ENCODE peak calls at places on chromosomes 1 and 21, in five cellular contexts. One of them, this sample, is unnamed.

GRCh38 chr1:201675143-201675542 is 136.2 kb downstream of the NAV1 start:
- DNase-seq in dorsolateral prefrontal cortex: no peak
- DNase-seq in foreskin fibroblast: no peak
- DNase-seq in cardiac fibroblast: peak
- DNase-seq in body of pancreas: no peak
- DNase-seq in this sample: no peak

GRCh38 chr1:27646676-27647075 is 11.7 kb upstream of the FGR start:
- DNase-seq in foreskin fibroblast: no peak
- DNase-seq in dorsolateral prefrontal cortex: no peak
- DNase-seq in cardiac fibroblast: no peak
- DNase-seq in body of pancreas: no peak
- DNase-seq in this sample: peak

GRCh38 chr21:39103689-39104088 is 79.6 kb downstream of the PSMG1 start:
- DNase-seq in dorsolateral prefrontal cortex: no peak
- DNase-seq in cardiac fibroblast: peak
- DNase-seq in foreskin fibroblast: peak
- DNase-seq in body of pancreas: no peak
- DNase-seq in this sample: no peak

GRCh38 chr1:1926886-1927660 is 8.0 kb upstream of the TMEM52 start:
- DNase-seq in body of pancreas: peak
- DNase-seq in cardiac fibroblast: no peak
- DNase-seq in foreskin fibroblast: no peak
- DNase-seq in dorsolateral prefrontal cortex: no peak
- DNase-seq in this sample: no peak

GRCh38 chr1:24275104-24275410 is 44.1 kb upstream of the GRHL3 start:
- DNase-seq in cardiac fibroblast: no peak
- DNase-seq in dorsolateral prefrontal cortex: no peak
- DNase-seq in foreskin fibroblast: no peak
- DNase-seq in body of pancreas: no peak
- DNase-seq in this sample: no peak

GRCh38 chr1:245715970-245716369 is 561.2 kb downstream of the KIF26B start:
- DNase-seq in foreskin fibroblast: peak
- DNase-seq in cardiac fibroblast: peak
- DNase-seq in dorsolateral prefrontal cortex: no peak
- DNase-seq in body of pancreas: no peak
- DNase-seq in this sample: peak

GRCh38 chr1:232248276-232248803 is 381.6 kb downstream of the SIPA1L2 start:
- DNase-seq in dorsolateral prefrontal cortex: no peak
- DNase-seq in cardiac fibroblast: no peak
- DNase-seq in body of pancreas: no peak
- DNase-seq in foreskin fibroblast: no peak
- DNase-seq in this sample: no peak

GRCh38 chr1:206685256-206685748 is 597 bp downstream of the MAPKAPK2 start:
- DNase-seq in body of pancreas: peak
- DNase-seq in foreskin fibroblast: peak
- DNase-seq in cardiac fibroblast: peak
- DNase-seq in dorsolateral prefrontal cortex: no peak
- DNase-seq in this sample: no peak

GRCh38 chr1:10911274-10912166 is 100.9 kb upstream of the TARDBP start:
- DNase-seq in cardiac fibroblast: no peak
- DNase-seq in foreskin fibroblast: no peak
- DNase-seq in body of pancreas: no peak
- DNase-seq in dorsolateral prefrontal cortex: no peak
- DNase-seq in this sample: no peak

GRCh38 chr1:220776254-220776653 is 10.5 kb upstream of the MTARC1 start:
- DNase-seq in cardiac fibroblast: no peak
- DNase-seq in body of pancreas: no peak
- DNase-seq in foreskin fibroblast: no peak
- DNase-seq in dorsolateral prefrontal cortex: no peak
- DNase-seq in this sample: no peak

GRCh38 chr1:83905315-83905907 is 93.5 kb downstream of the TTLL7 start:
- DNase-seq in body of pancreas: no peak
- DNase-seq in dorsolateral prefrontal cortex: no peak
- DNase-seq in cardiac fibroblast: peak
- DNase-seq in foreskin fibroblast: no peak
- DNase-seq in this sample: peak
- TF ChIP-seq CTCF in body of pancreas: peak
- TF ChIP-seq CTCF in dorsolateral prefrontal cortex: peak
- TF ChIP-seq CTCF in cardiac fibroblast: peak
- TF ChIP-seq CTCF in foreskin fibroblast: peak
- TF ChIP-seq CTCF in this sample: peak

DNA sequence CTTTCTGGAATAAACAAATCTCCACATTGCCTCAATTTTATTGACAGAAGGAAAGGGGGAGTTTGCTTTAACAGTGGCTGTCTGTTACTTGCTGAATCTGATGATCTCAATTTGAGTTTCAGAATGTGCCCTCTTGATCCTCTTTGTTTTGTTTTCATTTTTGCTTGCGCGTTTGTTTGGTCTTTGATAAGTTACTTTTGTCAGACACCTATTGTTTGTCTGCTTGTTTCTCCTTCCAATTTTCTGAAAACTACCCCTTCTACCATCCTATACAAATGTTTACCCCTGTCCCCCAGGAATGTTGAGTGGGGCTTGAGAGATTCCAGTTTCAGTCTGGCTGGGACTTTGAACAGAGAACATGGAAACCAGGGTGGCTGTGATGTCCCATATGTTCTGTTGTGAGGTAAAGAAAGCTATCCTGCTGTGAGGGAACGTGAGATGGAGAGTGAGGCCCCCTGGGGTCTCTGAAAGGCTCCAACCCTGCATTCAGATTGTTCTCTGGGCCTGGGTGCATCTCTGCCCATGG is 11.8 kb upstream of the XCL2 start:
- DNase-seq in dorsolateral prefrontal cortex: no peak
- DNase-seq in body of pancreas: no peak
- DNase-seq in foreskin fibroblast: no peak
- DNase-seq in cardiac fibroblast: no peak
- DNase-seq in this sample: no peak
- H3K4me3 ChIP-seq in dorsolateral prefrontal cortex: no peak
- H3K4me3 ChIP-seq in body of pancreas: no peak
- H3K4me3 ChIP-seq in foreskin fibroblast: no peak
- H3K4me3 ChIP-seq in cardiac fibroblast: no peak
- H3K4me3 ChIP-seq in this sample: no peak

GRCh38 chr1:190479537-190479936 is 1.9 kb upstream of the BRINP3 start:
- DNase-seq in cardiac fibroblast: no peak
- DNase-seq in body of pancreas: no peak
- DNase-seq in dorsolateral prefrontal cortex: no peak
- DNase-seq in foreskin fibroblast: no peak
- DNase-seq in this sample: no peak
- TF ChIP-seq CTCF in cardiac fibroblast: no peak
- TF ChIP-seq CTCF in body of pancreas: no peak
- TF ChIP-seq CTCF in dorsolateral prefrontal cortex: no peak
- TF ChIP-seq CTCF in foreskin fibroblast: no peak
- TF ChIP-seq CTCF in this sample: no peak

GRCh38 chr1:14840374-14840773 is 241.9 kb downstream of the KAZN start:
- DNase-seq in foreskin fibroblast: no peak
- DNase-seq in dorsolateral prefrontal cortex: no peak
- DNase-seq in body of pancreas: no peak
- DNase-seq in cardiac fibroblast: no peak
- DNase-seq in this sample: no peak

GRCh38 chr1:14842891-14843290 is 244.4 kb downstream of the KAZN start:
- DNase-seq in foreskin fibroblast: peak
- DNase-seq in dorsolateral prefrontal cortex: no peak
- DNase-seq in body of pancreas: no peak
- DNase-seq in cardiac fibroblast: peak
- DNase-seq in this sample: peak

GRCh38 chr1:14841456-14841855 is 243.0 kb downstream of the KAZN start:
- DNase-seq in body of pancreas: no peak
- DNase-seq in foreskin fibroblast: no peak
- DNase-seq in dorsolateral prefrontal cortex: no peak
- DNase-seq in cardiac fibroblast: no peak
- DNase-seq in this sample: no peak

GRCh38 chr1:14842361-14842760 is 243.9 kb downstream of the KAZN start:
- DNase-seq in body of pancreas: no peak
- DNase-seq in cardiac fibroblast: no peak
- DNase-seq in dorsolateral prefrontal cortex: no peak
- DNase-seq in foreskin fibroblast: peak
- DNase-seq in this sample: peak

GRCh38 chr1:14841951-14842350 is 243.5 kb downstream of the KAZN start:
- DNase-seq in foreskin fibroblast: no peak
- DNase-seq in body of pancreas: no peak
- DNase-seq in cardiac fibroblast: no peak
- DNase-seq in dorsolateral prefrontal cortex: no peak
- DNase-seq in this sample: no peak
- H3K4me3 ChIP-seq in foreskin fibroblast: no peak
- H3K4me3 ChIP-seq in body of pancreas: no peak
- H3K4me3 ChIP-seq in cardiac fibroblast: no peak
- H3K4me3 ChIP-seq in dorsolateral prefrontal cortex: no peak
- H3K4me3 ChIP-seq in this sample: no peak